ENCODE peak calls at places on chromosome 4, in nine cellular contexts. N is C1 segment of cervical spinal cord; C is cardiac muscle cell; X is EH; F is stimulated activated CD4-positive, alpha-beta T cell treated with anti-CD3 and anti-CD28 coated beads, Interleukin-4, amount 100 ng/mL, for 48 hours; U is AG08396; P is HS-5; M is hippocampal formation; V is activated naive CD4-positive, alpha-beta T cell treated with Interleukin-2 at 50 U/mL for 16 hours. K is an unnamed sample.

GRCh38 chr4:7817877-7818675 is 121.6 kb downstream of the AFAP1 start:
- DNase-seq in X (peak), N (no peak), F (no peak), P (no peak), V (no peak), U (no peak), C (peak), M (no peak), K (no peak)

GRCh38 chr4:45004847-45005565 is 278.6 kb upstream of the GNPDA2 start:
- DNase-seq in C (no peak), U (no peak), M (no peak), V (no peak), P (peak), X (no peak), N (no peak), F (no peak), K (no peak)

GRCh38 chr4:31272662-31273061 is 552.5 kb downstream of the PCDH7 start:
- DNase-seq in M (no peak), V (no peak), U (no peak), N (no peak), X (no peak), C (no peak), P (no peak), F (no peak), K (no peak)

GRCh38 chr4:165398570-165398969 is 19.8 kb downstream of the CPE start:
- DNase-seq in M (no peak), N (no peak), X (peak), V (no peak), U (peak), F (no peak), C (peak), P (no peak), K (no peak)

GRCh38 chr4:151031831-151032605 is 16.9 kb upstream of the LRBA start:
- DNase-seq in M (no peak), P (peak), C (no peak), N (no peak), V (peak), F (peak), U (peak), X (peak), K (no peak)

GRCh38 chr4:63492515-63492914 is 916.7 kb downstream of the TECRL start:
- DNase-seq in F (no peak), U (no peak), V (no peak), M (no peak), X (no peak), N (no peak), P (no peak), C (no peak), K (no peak)

GRCh38 chr4:141133146-141134006 is at the start of gene RNF150:
- DNase-seq in N (peak), U (peak), F (peak), C (peak), V (peak), P (peak), X (peak), M (peak), K (peak)

GRCh38 chr4:148445071-148445902 is 3.1 kb upstream of the NR3C2 start:
- DNase-seq in U (peak), X (no peak), F (peak), V (peak), N (peak), P (no peak), C (peak), M (peak), K (no peak)

GRCh38 chr4:48979897-48980579 is 6.0 kb upstream of the CWH43 start:
- DNase-seq in F (no peak), U (no peak), C (no peak), P (peak), N (no peak), X (no peak), V (no peak), M (no peak), K (no peak)

GRCh38 chr4:3656441-3657376 is 109.5 kb upstream of the ADRA2C start:
- DNase-seq in M (no peak), C (no peak), U (no peak), F (no peak), N (no peak), X (peak), V (no peak), P (no peak), K (no peak)

GRCh38 chr4:175412744-175413143 is 399.3 kb downstream of the GPM6A start:
- DNase-seq in P (peak), X (peak), U (no peak), C (no peak), M (no peak), V (no peak), F (no peak), N (no peak), K (no peak)

GRCh38 chr4:88938138-88938537 is 118.8 kb downstream of the FAM13A start:
- DNase-seq in U (peak), N (no peak), F (no peak), M (no peak), V (no peak), C (no peak), P (peak), X (peak), K (no peak)

GRCh38 chr4:128582319-128582948 is 227.1 kb upstream of the JADE1 start:
- DNase-seq in V (no peak), M (no peak), P (no peak), U (no peak), F (no peak), X (no peak), C (no peak), N (no peak), K (no peak)

GRCh38 chr4:77348815-77349214 is 191.8 kb downstream of the CCNG2 start:
- DNase-seq in F (no peak), P (no peak), U (no peak), V (no peak), X (no peak), N (no peak), M (no peak), C (no peak), K (no peak)

GRCh38 chr4:120841580-120841979 is 80.9 kb downstream of the PRDM5 start:
- DNase-seq in F (no peak), N (no peak), X (peak), C (no peak), M (no peak), U (no peak), V (no peak), P (no peak), K (no peak)

GRCh38 chr4:85707591-85707990 is 232.6 kb downstream of the ARHGAP24 start:
- DNase-seq in F (no peak), X (peak), U (no peak), M (no peak), P (no peak), N (no peak), V (no peak), C (no peak), K (no peak)

GRCh38 chr4:41124916-41125548 is 89.3 kb downstream of the APBB2 start:
- DNase-seq in M (no peak), P (no peak), X (peak), N (no peak), U (no peak), F (no peak), V (no peak), C (no peak), K (no peak)

GRCh38 chr4:169398294-169398693 is 127.5 kb upstream of the SH3RF1 start:
- DNase-seq in P (no peak), V (no peak), U (peak), M (no peak), C (no peak), F (no peak), N (no peak), X (peak), K (no peak)

GRCh38 chr4:15106417-15106816 is 104.1 kb downstream of the CPEB2 start:
- DNase-seq in X (no peak), N (no peak), V (no peak), C (no peak), F (no peak), M (no peak), U (no peak), P (no peak), K (no peak)

GRCh38 chr4:76250962-76251361 is 559 bp upstream of the FAM47E start:
- DNase-seq in P (no peak), U (no peak), V (no peak), N (no peak), M (no peak), C (no peak), X (peak), F (no peak), K (no peak)

GRCh38 chr4:53039741-53040458 is 177.8 kb downstream of the RASL11B start:
- DNase-seq in U (no peak), F (no peak), V (no peak), M (no peak), N (no peak), P (no peak), X (no peak), C (no peak), K (no peak)

GRCh38 chr4:155954118-155954503 is 445 bp upstream of the CTSO start:
- DNase-seq in F (no peak), P (no peak), V (no peak), X (no peak), M (no peak), C (no peak), U (no peak), N (no peak), K (no peak)

GRCh38 chr4:86586160-86586572 is 7.9 kb upstream of the PTPN13 start:
- DNase-seq in X (no peak), V (no peak), U (no peak), P (no peak), C (no peak), F (no peak), M (no peak), N (no peak), K (no peak)

GRCh38 chr4:53722110-53722509 is 130.8 kb upstream of the LNX1 start:
- DNase-seq in C (no peak), P (no peak), U (no peak), M (no peak), X (no peak), F (no peak), N (no peak), V (no peak), K (no peak)

GRCh38 chr4:1018147-1019020 is 7.0 kb downstream of the FGFRL1 start:
- DNase-seq in X (no peak), C (no peak), N (no peak), U (no peak), F (no peak), P (no peak), M (no peak), V (no peak), K (no peak)

GRCh38 chr4:148998719-148999118 is 556.5 kb upstream of the NR3C2 start:
- DNase-seq in U (no peak), M (no peak), C (peak), N (no peak), P (no peak), V (no peak), X (peak), F (no peak), K (no peak)

GRCh38 chr4:109996531-109996930 is 83.8 kb downstream of the EGF start:
- DNase-seq in C (no peak), P (no peak), U (no peak), F (no peak), M (no peak), N (peak), X (no peak), V (no peak), K (no peak)

GRCh38 chr4:2570551-2571222 is 34.2 kb downstream of the FAM193A start:
- DNase-seq in M (no peak), F (peak), X (no peak), N (no peak), C (no peak), U (no peak), P (no peak), V (peak), K (no peak)

GRCh38 chr4:24810016-24810415 is 14.6 kb downstream of the SOD3 start:
- DNase-seq in C (no peak), X (peak), N (no peak), P (no peak), V (no peak), U (peak), M (no peak), F (no peak), K (no peak)

GRCh38 chr4:153257151-153257620 is 52.9 kb downstream of the TRIM2 start:
- DNase-seq in M (peak), F (peak), X (peak), N (peak), V (peak), C (peak), P (no peak), U (peak), K (peak)

K was measured in anterior cingulate cortex.